ENCODE peak calls at places on chromosomes 11 and 22, in eight cellular contexts. One of them, this sample, is unnamed.
A peak's percentile ranks its signal among the peaks of the same experiment; 100 is the strongest.

GRCh38 chr22:25134028-25134427 is 65.6 kb upstream of the CRYBB3 start:
- DNase-seq in natural killer cell treated with Interleukin-12 subunit alpha and Interleukin-12 subunit beta and Interleukin-15 and Interleukin-18, amount 100 ng/mL, for 72 hours: no peak
- DNase-seq in stimulated activated CD4-positive, alpha-beta T cell treated with anti-CD3 and anti-CD28 coated beads, Interleukin-12 subunit alpha, Interleukin-12 subunit beta, amount 100 ng/mL, for 24 hours: no peak
- DNase-seq in right lobe of liver: no peak
- DNase-seq in GM10248: no peak
- DNase-seq in cardiac fibroblast: no peak
- DNase-seq in fibroblast of villous mesenchyme: no peak
- DNase-seq in HFFc6: no peak
- DNase-seq in this sample: no peak

GRCh38 chr11:111734383-111735261 is 31.6 kb downstream of the PPP2R1B start:
- DNase-seq in natural killer cell treated with Interleukin-12 subunit alpha and Interleukin-12 subunit beta and Interleukin-15 and Interleukin-18, amount 100 ng/mL, for 72 hours: no peak
- DNase-seq in stimulated activated CD4-positive, alpha-beta T cell treated with anti-CD3 and anti-CD28 coated beads, Interleukin-12 subunit alpha, Interleukin-12 subunit beta, amount 100 ng/mL, for 24 hours: no peak
- DNase-seq in right lobe of liver: no peak
- DNase-seq in GM10248: no peak
- DNase-seq in cardiac fibroblast: no peak
- DNase-seq in fibroblast of villous mesenchyme: no peak
- DNase-seq in HFFc6: no peak
- DNase-seq in this sample: no peak

GRCh38 chr11:44120169-44120568 is 24.7 kb downstream of the EXT2 start:
- DNase-seq in natural killer cell treated with Interleukin-12 subunit alpha and Interleukin-12 subunit beta and Interleukin-15 and Interleukin-18, amount 100 ng/mL, for 72 hours: no peak
- DNase-seq in stimulated activated CD4-positive, alpha-beta T cell treated with anti-CD3 and anti-CD28 coated beads, Interleukin-12 subunit alpha, Interleukin-12 subunit beta, amount 100 ng/mL, for 24 hours: no peak
- DNase-seq in right lobe of liver: no peak
- DNase-seq in GM10248: no peak
- DNase-seq in cardiac fibroblast: peak; percentile 30
- DNase-seq in fibroblast of villous mesenchyme: no peak
- DNase-seq in HFFc6: no peak
- DNase-seq in this sample: no peak

GRCh38 chr11:4704790-4705334 is 278 bp downstream of the MMP26 start:
- DNase-seq in natural killer cell treated with Interleukin-12 subunit alpha and Interleukin-12 subunit beta and Interleukin-15 and Interleukin-18, amount 100 ng/mL, for 72 hours: no peak
- DNase-seq in stimulated activated CD4-positive, alpha-beta T cell treated with anti-CD3 and anti-CD28 coated beads, Interleukin-12 subunit alpha, Interleukin-12 subunit beta, amount 100 ng/mL, for 24 hours: no peak
- DNase-seq in right lobe of liver: no peak
- DNase-seq in GM10248: no peak
- DNase-seq in cardiac fibroblast: no peak
- DNase-seq in fibroblast of villous mesenchyme: no peak
- DNase-seq in HFFc6: no peak
- DNase-seq in this sample: no peak

GRCh38 chr11:115286614-115287013 is 217.6 kb downstream of the CADM1 start:
- DNase-seq in natural killer cell treated with Interleukin-12 subunit alpha and Interleukin-12 subunit beta and Interleukin-15 and Interleukin-18, amount 100 ng/mL, for 72 hours: no peak
- DNase-seq in stimulated activated CD4-positive, alpha-beta T cell treated with anti-CD3 and anti-CD28 coated beads, Interleukin-12 subunit alpha, Interleukin-12 subunit beta, amount 100 ng/mL, for 24 hours: no peak
- DNase-seq in right lobe of liver: no peak
- DNase-seq in GM10248: no peak
- DNase-seq in cardiac fibroblast: no peak
- DNase-seq in fibroblast of villous mesenchyme: no peak
- DNase-seq in HFFc6: no peak
- DNase-seq in this sample: no peak

GRCh38 chr11:77959434-77959833 is 35.0 kb downstream of the INTS4 start:
- DNase-seq in natural killer cell treated with Interleukin-12 subunit alpha and Interleukin-12 subunit beta and Interleukin-15 and Interleukin-18, amount 100 ng/mL, for 72 hours: no peak
- DNase-seq in stimulated activated CD4-positive, alpha-beta T cell treated with anti-CD3 and anti-CD28 coated beads, Interleukin-12 subunit alpha, Interleukin-12 subunit beta, amount 100 ng/mL, for 24 hours: no peak
- DNase-seq in right lobe of liver: no peak
- DNase-seq in GM10248: no peak
- DNase-seq in cardiac fibroblast: peak; percentile 63
- DNase-seq in fibroblast of villous mesenchyme: peak; percentile 78
- DNase-seq in HFFc6: no peak
- DNase-seq in this sample: no peak

GRCh38 chr11:121117753-121118152 is 16.7 kb downstream of the TECTA start:
- DNase-seq in natural killer cell treated with Interleukin-12 subunit alpha and Interleukin-12 subunit beta and Interleukin-15 and Interleukin-18, amount 100 ng/mL, for 72 hours: no peak
- DNase-seq in stimulated activated CD4-positive, alpha-beta T cell treated with anti-CD3 and anti-CD28 coated beads, Interleukin-12 subunit alpha, Interleukin-12 subunit beta, amount 100 ng/mL, for 24 hours: no peak
- DNase-seq in right lobe of liver: no peak
- DNase-seq in GM10248: no peak
- DNase-seq in cardiac fibroblast: no peak
- DNase-seq in fibroblast of villous mesenchyme: no peak
- DNase-seq in HFFc6: no peak
- DNase-seq in this sample: no peak

GRCh38 chr22:23772315-23773246 is at the start of gene MMP11:
- DNase-seq in natural killer cell treated with Interleukin-12 subunit alpha and Interleukin-12 subunit beta and Interleukin-15 and Interleukin-18, amount 100 ng/mL, for 72 hours: peak; percentile 67
- DNase-seq in stimulated activated CD4-positive, alpha-beta T cell treated with anti-CD3 and anti-CD28 coated beads, Interleukin-12 subunit alpha, Interleukin-12 subunit beta, amount 100 ng/mL, for 24 hours: no peak
- DNase-seq in right lobe of liver: peak; percentile 70
- DNase-seq in GM10248: peak; percentile 77
- DNase-seq in cardiac fibroblast: no peak
- DNase-seq in fibroblast of villous mesenchyme: no peak
- DNase-seq in HFFc6: no peak
- DNase-seq in this sample: no peak

GRCh38 chr11:4076774-4077173 is 17.8 kb upstream of the RRM1 start:
- DNase-seq in natural killer cell treated with Interleukin-12 subunit alpha and Interleukin-12 subunit beta and Interleukin-15 and Interleukin-18, amount 100 ng/mL, for 72 hours: no peak
- DNase-seq in stimulated activated CD4-positive, alpha-beta T cell treated with anti-CD3 and anti-CD28 coated beads, Interleukin-12 subunit alpha, Interleukin-12 subunit beta, amount 100 ng/mL, for 24 hours: no peak
- DNase-seq in right lobe of liver: no peak
- DNase-seq in GM10248: no peak
- DNase-seq in cardiac fibroblast: no peak
- DNase-seq in fibroblast of villous mesenchyme: no peak
- DNase-seq in HFFc6: no peak
- DNase-seq in this sample: no peak

GRCh38 chr11:41175304-41175972 is 284.0 kb downstream of the LRRC4C start:
- DNase-seq in natural killer cell treated with Interleukin-12 subunit alpha and Interleukin-12 subunit beta and Interleukin-15 and Interleukin-18, amount 100 ng/mL, for 72 hours: no peak
- DNase-seq in stimulated activated CD4-positive, alpha-beta T cell treated with anti-CD3 and anti-CD28 coated beads, Interleukin-12 subunit alpha, Interleukin-12 subunit beta, amount 100 ng/mL, for 24 hours: no peak
- DNase-seq in right lobe of liver: no peak
- DNase-seq in GM10248: no peak
- DNase-seq in cardiac fibroblast: no peak
- DNase-seq in fibroblast of villous mesenchyme: no peak
- DNase-seq in HFFc6: no peak
- DNase-seq in this sample: no peak

GRCh38 chr11:64884019-64884418 is 5.6 kb upstream of the EHD1 start:
- DNase-seq in natural killer cell treated with Interleukin-12 subunit alpha and Interleukin-12 subunit beta and Interleukin-15 and Interleukin-18, amount 100 ng/mL, for 72 hours: no peak
- DNase-seq in stimulated activated CD4-positive, alpha-beta T cell treated with anti-CD3 and anti-CD28 coated beads, Interleukin-12 subunit alpha, Interleukin-12 subunit beta, amount 100 ng/mL, for 24 hours: no peak
- DNase-seq in right lobe of liver: no peak
- DNase-seq in GM10248: no peak
- DNase-seq in cardiac fibroblast: no peak
- DNase-seq in fibroblast of villous mesenchyme: no peak
- DNase-seq in HFFc6: no peak
- DNase-seq in this sample: no peak

GRCh38 chr11:11605821-11606450 is 15.9 kb downstream of the GALNT18 start:
- DNase-seq in natural killer cell treated with Interleukin-12 subunit alpha and Interleukin-12 subunit beta and Interleukin-15 and Interleukin-18, amount 100 ng/mL, for 72 hours: no peak
- DNase-seq in stimulated activated CD4-positive, alpha-beta T cell treated with anti-CD3 and anti-CD28 coated beads, Interleukin-12 subunit alpha, Interleukin-12 subunit beta, amount 100 ng/mL, for 24 hours: no peak
- DNase-seq in right lobe of liver: no peak
- DNase-seq in GM10248: no peak
- DNase-seq in cardiac fibroblast: no peak
- DNase-seq in fibroblast of villous mesenchyme: no peak
- DNase-seq in HFFc6: no peak
- DNase-seq in this sample: no peak

GRCh38 chr11:19071255-19071654 is 10.7 kb upstream of the MRGPRX2 start:
- DNase-seq in natural killer cell treated with Interleukin-12 subunit alpha and Interleukin-12 subunit beta and Interleukin-15 and Interleukin-18, amount 100 ng/mL, for 72 hours: no peak
- DNase-seq in stimulated activated CD4-positive, alpha-beta T cell treated with anti-CD3 and anti-CD28 coated beads, Interleukin-12 subunit alpha, Interleukin-12 subunit beta, amount 100 ng/mL, for 24 hours: peak; percentile 21
- DNase-seq in right lobe of liver: peak; percentile 78
- DNase-seq in GM10248: peak; percentile 79
- DNase-seq in cardiac fibroblast: peak; percentile 91
- DNase-seq in fibroblast of villous mesenchyme: peak; percentile 86
- DNase-seq in HFFc6: peak; percentile 78
- DNase-seq in this sample: peak; percentile 21

GRCh38 chr22:31625257-31625640 is 36.8 kb downstream of the PISD start:
- DNase-seq in natural killer cell treated with Interleukin-12 subunit alpha and Interleukin-12 subunit beta and Interleukin-15 and Interleukin-18, amount 100 ng/mL, for 72 hours: no peak
- DNase-seq in stimulated activated CD4-positive, alpha-beta T cell treated with anti-CD3 and anti-CD28 coated beads, Interleukin-12 subunit alpha, Interleukin-12 subunit beta, amount 100 ng/mL, for 24 hours: no peak
- DNase-seq in right lobe of liver: no peak
- DNase-seq in GM10248: no peak
- DNase-seq in cardiac fibroblast: no peak
- DNase-seq in fibroblast of villous mesenchyme: no peak
- DNase-seq in HFFc6: no peak
- DNase-seq in this sample: no peak

GRCh38 chr11:36258730-36259360 is 30.4 kb downstream of the COMMD9 start:
- DNase-seq in natural killer cell treated with Interleukin-12 subunit alpha and Interleukin-12 subunit beta and Interleukin-15 and Interleukin-18, amount 100 ng/mL, for 72 hours: no peak
- DNase-seq in stimulated activated CD4-positive, alpha-beta T cell treated with anti-CD3 and anti-CD28 coated beads, Interleukin-12 subunit alpha, Interleukin-12 subunit beta, amount 100 ng/mL, for 24 hours: no peak
- DNase-seq in right lobe of liver: peak; percentile 63
- DNase-seq in GM10248: peak; percentile 40
- DNase-seq in cardiac fibroblast: peak; percentile 88
- DNase-seq in fibroblast of villous mesenchyme: peak; percentile 84
- DNase-seq in HFFc6: peak; percentile 72
- DNase-seq in this sample: no peak

GRCh38 chr11:118341749-118342489 is 586 bp downstream of the CD3D start:
- DNase-seq in natural killer cell treated with Interleukin-12 subunit alpha and Interleukin-12 subunit beta and Interleukin-15 and Interleukin-18, amount 100 ng/mL, for 72 hours: no peak
- DNase-seq in stimulated activated CD4-positive, alpha-beta T cell treated with anti-CD3 and anti-CD28 coated beads, Interleukin-12 subunit alpha, Interleukin-12 subunit beta, amount 100 ng/mL, for 24 hours: no peak
- DNase-seq in right lobe of liver: no peak
- DNase-seq in GM10248: no peak
- DNase-seq in cardiac fibroblast: no peak
- DNase-seq in fibroblast of villous mesenchyme: no peak
- DNase-seq in HFFc6: no peak
- DNase-seq in this sample: no peak

GRCh38 chr22:24989541-24989951 is 37.0 kb downstream of the KIAA1671 start:
- DNase-seq in natural killer cell treated with Interleukin-12 subunit alpha and Interleukin-12 subunit beta and Interleukin-15 and Interleukin-18, amount 100 ng/mL, for 72 hours: no peak
- DNase-seq in stimulated activated CD4-positive, alpha-beta T cell treated with anti-CD3 and anti-CD28 coated beads, Interleukin-12 subunit alpha, Interleukin-12 subunit beta, amount 100 ng/mL, for 24 hours: no peak
- DNase-seq in right lobe of liver: peak; percentile 71
- DNase-seq in GM10248: no peak
- DNase-seq in cardiac fibroblast: peak; percentile 53
- DNase-seq in fibroblast of villous mesenchyme: no peak
- DNase-seq in HFFc6: no peak
- DNase-seq in this sample: no peak

GRCh38 chr11:67613313-67613959 is 6.7 kb downstream of the NDUFV1 start:
- DNase-seq in natural killer cell treated with Interleukin-12 subunit alpha and Interleukin-12 subunit beta and Interleukin-15 and Interleukin-18, amount 100 ng/mL, for 72 hours: no peak
- DNase-seq in stimulated activated CD4-positive, alpha-beta T cell treated with anti-CD3 and anti-CD28 coated beads, Interleukin-12 subunit alpha, Interleukin-12 subunit beta, amount 100 ng/mL, for 24 hours: no peak
- DNase-seq in right lobe of liver: no peak
- DNase-seq in GM10248: no peak
- DNase-seq in cardiac fibroblast: no peak
- DNase-seq in fibroblast of villous mesenchyme: no peak
- DNase-seq in HFFc6: no peak
- DNase-seq in this sample: no peak

GRCh38 chr22:41768420-41768819 is 32.1 kb upstream of the CCDC134 start:
- DNase-seq in natural killer cell treated with Interleukin-12 subunit alpha and Interleukin-12 subunit beta and Interleukin-15 and Interleukin-18, amount 100 ng/mL, for 72 hours: no peak
- DNase-seq in stimulated activated CD4-positive, alpha-beta T cell treated with anti-CD3 and anti-CD28 coated beads, Interleukin-12 subunit alpha, Interleukin-12 subunit beta, amount 100 ng/mL, for 24 hours: no peak
- DNase-seq in right lobe of liver: no peak
- DNase-seq in GM10248: no peak
- DNase-seq in cardiac fibroblast: peak; percentile 68
- DNase-seq in fibroblast of villous mesenchyme: no peak
- DNase-seq in HFFc6: peak; percentile 16
- DNase-seq in this sample: no peak

GRCh38 chr11:2668876-2669275 is 30.9 kb downstream of the KCNQ1OT1 start:
- DNase-seq in natural killer cell treated with Interleukin-12 subunit alpha and Interleukin-12 subunit beta and Interleukin-15 and Interleukin-18, amount 100 ng/mL, for 72 hours: no peak
- DNase-seq in stimulated activated CD4-positive, alpha-beta T cell treated with anti-CD3 and anti-CD28 coated beads, Interleukin-12 subunit alpha, Interleukin-12 subunit beta, amount 100 ng/mL, for 24 hours: no peak
- DNase-seq in right lobe of liver: no peak
- DNase-seq in GM10248: no peak
- DNase-seq in cardiac fibroblast: no peak
- DNase-seq in fibroblast of villous mesenchyme: no peak
- DNase-seq in HFFc6: no peak
- DNase-seq in this sample: no peak

GRCh38 chr11:12942157-12942556 is 67.0 kb upstream of the RASSF10 start:
- DNase-seq in natural killer cell treated with Interleukin-12 subunit alpha and Interleukin-12 subunit beta and Interleukin-15 and Interleukin-18, amount 100 ng/mL, for 72 hours: no peak
- DNase-seq in stimulated activated CD4-positive, alpha-beta T cell treated with anti-CD3 and anti-CD28 coated beads, Interleukin-12 subunit alpha, Interleukin-12 subunit beta, amount 100 ng/mL, for 24 hours: no peak
- DNase-seq in right lobe of liver: no peak
- DNase-seq in GM10248: no peak
- DNase-seq in cardiac fibroblast: no peak
- DNase-seq in fibroblast of villous mesenchyme: no peak
- DNase-seq in HFFc6: no peak
- DNase-seq in this sample: no peak

GRCh38 chr11:33645686-33646085 is 54.9 kb downstream of the C11orf91 start:
- DNase-seq in natural killer cell treated with Interleukin-12 subunit alpha and Interleukin-12 subunit beta and Interleukin-15 and Interleukin-18, amount 100 ng/mL, for 72 hours: no peak
- DNase-seq in stimulated activated CD4-positive, alpha-beta T cell treated with anti-CD3 and anti-CD28 coated beads, Interleukin-12 subunit alpha, Interleukin-12 subunit beta, amount 100 ng/mL, for 24 hours: no peak
- DNase-seq in right lobe of liver: no peak
- DNase-seq in GM10248: no peak
- DNase-seq in cardiac fibroblast: no peak
- DNase-seq in fibroblast of villous mesenchyme: no peak
- DNase-seq in HFFc6: no peak
- DNase-seq in this sample: no peak

GRCh38 chr11:64037027-64037633 is 1.4 kb downstream of the FLRT1 start:
- DNase-seq in natural killer cell treated with Interleukin-12 subunit alpha and Interleukin-12 subunit beta and Interleukin-15 and Interleukin-18, amount 100 ng/mL, for 72 hours: no peak
- DNase-seq in stimulated activated CD4-positive, alpha-beta T cell treated with anti-CD3 and anti-CD28 coated beads, Interleukin-12 subunit alpha, Interleukin-12 subunit beta, amount 100 ng/mL, for 24 hours: no peak
- DNase-seq in right lobe of liver: no peak
- DNase-seq in GM10248: no peak
- DNase-seq in cardiac fibroblast: no peak
- DNase-seq in fibroblast of villous mesenchyme: no peak
- DNase-seq in HFFc6: no peak
- DNase-seq in this sample: no peak

GRCh38 chr11:21806982-21807749 is 385.7 kb upstream of the ANO5 start:
- DNase-seq in natural killer cell treated with Interleukin-12 subunit alpha and Interleukin-12 subunit beta and Interleukin-15 and Interleukin-18, amount 100 ng/mL, for 72 hours: no peak
- DNase-seq in stimulated activated CD4-positive, alpha-beta T cell treated with anti-CD3 and anti-CD28 coated beads, Interleukin-12 subunit alpha, Interleukin-12 subunit beta, amount 100 ng/mL, for 24 hours: no peak
- DNase-seq in right lobe of liver: no peak
- DNase-seq in GM10248: no peak
- DNase-seq in cardiac fibroblast: peak; percentile 12
- DNase-seq in fibroblast of villous mesenchyme: no peak
- DNase-seq in HFFc6: no peak
- DNase-seq in this sample: no peak

GRCh38 chr11:76524919-76525318 is 80.1 kb downstream of the EMSY start:
- DNase-seq in natural killer cell treated with Interleukin-12 subunit alpha and Interleukin-12 subunit beta and Interleukin-15 and Interleukin-18, amount 100 ng/mL, for 72 hours: no peak
- DNase-seq in stimulated activated CD4-positive, alpha-beta T cell treated with anti-CD3 and anti-CD28 coated beads, Interleukin-12 subunit alpha, Interleukin-12 subunit beta, amount 100 ng/mL, for 24 hours: no peak
- DNase-seq in right lobe of liver: no peak
- DNase-seq in GM10248: no peak
- DNase-seq in cardiac fibroblast: peak; percentile 65
- DNase-seq in fibroblast of villous mesenchyme: peak; percentile 67
- DNase-seq in HFFc6: peak; percentile 55
- DNase-seq in this sample: no peak